ENCODE peak calls at places on chromosomes 16 and 17, in five cellular contexts. One of them, this sample, is unnamed. For H3K4me1, the result is how much of the 10 kb centered on the place peaks cover.

GRCh38 chr16:53768593-53768992 is 64.6 kb downstream of the FTO start:
- DNase-seq in tibial artery: no peak
- DNase-seq in body of pancreas: no peak
- DNase-seq in kidney: no peak
- DNase-seq in sigmoid colon: no peak
- DNase-seq in this sample: no peak

GRCh38 chr17:45792995-45793755 is 9.1 kb downstream of the CRHR1 start:
- DNase-seq in body of pancreas: no peak
- DNase-seq in sigmoid colon: no peak
- DNase-seq in tibial artery: no peak
- DNase-seq in kidney: no peak
- DNase-seq in this sample: no peak

GRCh38 chr17:79942591-79943353 is 92.9 kb downstream of the TBC1D16 start:
- DNase-seq in kidney: peak
- DNase-seq in sigmoid colon: peak
- DNase-seq in tibial artery: peak
- DNase-seq in body of pancreas: peak
- DNase-seq in this sample: no peak

GRCh38 chr17:82098939-82099765 is 1.1 kb upstream of the FASN start:
- DNase-seq in body of pancreas: peak
- DNase-seq in kidney: no peak
- DNase-seq in tibial artery: no peak
- DNase-seq in sigmoid colon: no peak
- DNase-seq in this sample: peak

GRCh38 chr16:30956601-30957455 is 726 bp upstream of the SETD1A start:
- DNase-seq in tibial artery: peak
- DNase-seq in body of pancreas: peak
- DNase-seq in kidney: peak
- DNase-seq in sigmoid colon: peak
- DNase-seq in this sample: peak

GRCh38 chr17:48795444-48796162 is 21.4 kb downstream of the TTLL6 start:
- DNase-seq in sigmoid colon: no peak
- DNase-seq in body of pancreas: no peak
- DNase-seq in tibial artery: no peak
- DNase-seq in kidney: no peak
- DNase-seq in this sample: no peak

GRCh38 chr17:71740866-71741265 is 380.0 kb upstream of the SOX9 start:
- DNase-seq in body of pancreas: no peak
- DNase-seq in sigmoid colon: no peak
- DNase-seq in kidney: no peak
- DNase-seq in tibial artery: no peak
- DNase-seq in this sample: no peak

GRCh38 chr17:56599566-56599965 is 6.1 kb downstream of the NOG start:
- DNase-seq in kidney: no peak
- DNase-seq in tibial artery: no peak
- DNase-seq in sigmoid colon: no peak
- DNase-seq in body of pancreas: no peak
- DNase-seq in this sample: no peak

DNA sequence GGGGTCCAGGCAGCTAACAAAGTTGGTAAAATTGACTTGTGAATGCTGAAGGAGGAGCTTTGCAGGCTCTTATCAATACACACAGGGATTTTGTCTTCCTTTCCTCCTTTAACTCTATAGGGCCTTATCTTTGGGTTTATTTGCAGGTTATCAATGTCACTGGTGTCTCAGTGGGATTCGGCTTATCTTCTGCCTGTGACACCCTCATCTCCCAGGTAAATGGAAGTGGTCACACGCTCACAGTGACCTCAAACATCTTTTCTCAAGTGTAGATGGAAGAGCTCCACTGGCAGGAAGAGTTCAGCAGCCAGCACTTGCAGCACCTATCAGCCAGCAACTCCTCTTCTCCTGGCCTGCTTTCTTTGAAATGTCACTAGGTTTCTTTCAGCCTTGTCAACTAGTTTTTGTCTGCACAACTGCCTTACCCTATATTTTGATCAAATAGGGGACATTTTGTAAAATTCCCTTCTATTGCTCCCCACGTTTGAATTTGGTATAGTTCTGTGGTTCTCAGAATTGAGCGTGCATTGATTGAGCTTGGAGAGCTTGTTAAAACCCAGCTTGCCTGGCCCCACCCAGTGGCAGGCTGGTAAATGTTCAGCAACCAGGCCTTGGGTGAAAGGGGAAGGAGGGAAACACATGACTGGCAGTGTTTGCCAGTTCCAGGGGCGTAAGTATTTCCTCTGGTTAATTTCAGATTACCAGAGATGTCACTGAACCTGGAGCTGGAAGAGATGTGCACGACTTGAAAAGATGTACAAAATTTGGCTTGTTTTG is 12.8 kb downstream of the SLC47A1 start:
- DNase-seq in body of pancreas: no peak
- DNase-seq in tibial artery: peak
- DNase-seq in kidney: no peak
- DNase-seq in sigmoid colon: peak
- DNase-seq in this sample: no peak
- TF ChIP-seq CTCF in body of pancreas: no peak
- TF ChIP-seq CTCF in tibial artery: peak
- TF ChIP-seq CTCF in kidney: peak
- TF ChIP-seq CTCF in sigmoid colon: peak
- TF ChIP-seq CTCF in this sample: no peak

GRCh38 chr17:8312251-8312650 is 2.2 kb downstream of the ARHGEF15 start:
- DNase-seq in kidney: peak
- DNase-seq in tibial artery: no peak
- DNase-seq in body of pancreas: no peak
- DNase-seq in sigmoid colon: no peak
- DNase-seq in this sample: no peak

GRCh38 chr17:8314797-8315739 is 5.0 kb downstream of the ARHGEF15 start:
- DNase-seq in tibial artery: no peak
- DNase-seq in sigmoid colon: no peak
- DNase-seq in kidney: peak
- DNase-seq in body of pancreas: no peak
- DNase-seq in this sample: no peak

GRCh38 chr17:8312726-8313600 is 2.9 kb downstream of the ARHGEF15 start:
- DNase-seq in kidney: peak
- DNase-seq in sigmoid colon: no peak
- DNase-seq in tibial artery: no peak
- DNase-seq in body of pancreas: no peak
- DNase-seq in this sample: no peak

GRCh38 chr17:8310601-8311123 is 621 bp downstream of the ARHGEF15 start:
- DNase-seq in tibial artery: no peak
- DNase-seq in sigmoid colon: no peak
- DNase-seq in body of pancreas: no peak
- DNase-seq in kidney: no peak
- DNase-seq in this sample: peak

DNA sequence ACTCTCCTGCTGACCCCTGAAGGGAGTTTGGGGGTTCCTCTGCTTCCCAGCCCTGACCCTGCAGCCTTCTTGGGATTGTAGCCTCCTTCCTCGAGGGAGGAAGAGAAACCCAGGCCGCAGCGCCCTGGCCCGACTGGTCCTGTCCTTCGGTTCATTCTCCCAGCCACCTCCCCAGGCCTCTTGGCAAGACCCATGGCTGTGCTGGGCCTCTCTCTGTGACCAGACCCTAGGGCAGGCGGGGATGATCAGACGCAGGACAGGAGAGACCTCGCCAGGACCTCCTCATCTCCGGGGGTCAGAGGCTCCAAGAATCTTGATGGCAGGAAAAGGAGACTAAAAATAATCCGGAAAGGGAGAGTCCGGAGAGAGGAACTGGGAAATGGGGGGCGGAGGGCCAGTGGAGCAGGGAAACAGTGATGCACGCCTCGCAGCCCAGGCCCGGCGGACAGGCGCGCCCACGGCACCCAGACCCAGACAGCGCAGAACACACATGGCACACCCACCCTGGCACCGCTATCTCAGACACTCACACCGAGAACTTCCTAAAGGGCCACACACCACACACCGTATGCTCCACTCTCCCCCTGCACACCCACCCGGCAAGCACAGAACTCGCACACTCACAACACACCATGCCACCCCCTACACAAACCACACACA is 1.2 kb downstream of the ARHGEF15 start:
- DNase-seq in body of pancreas: no peak
- DNase-seq in kidney: peak
- DNase-seq in tibial artery: no peak
- DNase-seq in sigmoid colon: no peak
- DNase-seq in this sample: peak
- H3K4me3 ChIP-seq in body of pancreas: no peak
- H3K4me3 ChIP-seq in kidney: peak
- H3K4me3 ChIP-seq in tibial artery: peak
- H3K4me3 ChIP-seq in sigmoid colon: peak
- H3K4me3 ChIP-seq in this sample: peak

GRCh38 chr17:40343126-40344119 is 21.1 kb downstream of the GJD3 start:
- DNase-seq in body of pancreas: no peak
- DNase-seq in sigmoid colon: no peak
- DNase-seq in kidney: no peak
- DNase-seq in tibial artery: no peak
- DNase-seq in this sample: peak

GRCh38 chr17:40344321-40345160 is 20.0 kb downstream of the GJD3 start:
- DNase-seq in body of pancreas: no peak
- DNase-seq in kidney: no peak
- DNase-seq in sigmoid colon: no peak
- DNase-seq in tibial artery: no peak
- DNase-seq in this sample: no peak

GRCh38 chr17:40346061-40346767 is 18.3 kb downstream of the GJD3 start:
- DNase-seq in sigmoid colon: no peak
- DNase-seq in body of pancreas: no peak
- DNase-seq in tibial artery: peak
- DNase-seq in kidney: no peak
- DNase-seq in this sample: no peak

GRCh38 chr17:40346768-40347154 is 17.8 kb downstream of the GJD3 start:
- DNase-seq in kidney: no peak
- DNase-seq in sigmoid colon: no peak
- DNase-seq in body of pancreas: no peak
- DNase-seq in tibial artery: peak
- DNase-seq in this sample: no peak

DNA sequence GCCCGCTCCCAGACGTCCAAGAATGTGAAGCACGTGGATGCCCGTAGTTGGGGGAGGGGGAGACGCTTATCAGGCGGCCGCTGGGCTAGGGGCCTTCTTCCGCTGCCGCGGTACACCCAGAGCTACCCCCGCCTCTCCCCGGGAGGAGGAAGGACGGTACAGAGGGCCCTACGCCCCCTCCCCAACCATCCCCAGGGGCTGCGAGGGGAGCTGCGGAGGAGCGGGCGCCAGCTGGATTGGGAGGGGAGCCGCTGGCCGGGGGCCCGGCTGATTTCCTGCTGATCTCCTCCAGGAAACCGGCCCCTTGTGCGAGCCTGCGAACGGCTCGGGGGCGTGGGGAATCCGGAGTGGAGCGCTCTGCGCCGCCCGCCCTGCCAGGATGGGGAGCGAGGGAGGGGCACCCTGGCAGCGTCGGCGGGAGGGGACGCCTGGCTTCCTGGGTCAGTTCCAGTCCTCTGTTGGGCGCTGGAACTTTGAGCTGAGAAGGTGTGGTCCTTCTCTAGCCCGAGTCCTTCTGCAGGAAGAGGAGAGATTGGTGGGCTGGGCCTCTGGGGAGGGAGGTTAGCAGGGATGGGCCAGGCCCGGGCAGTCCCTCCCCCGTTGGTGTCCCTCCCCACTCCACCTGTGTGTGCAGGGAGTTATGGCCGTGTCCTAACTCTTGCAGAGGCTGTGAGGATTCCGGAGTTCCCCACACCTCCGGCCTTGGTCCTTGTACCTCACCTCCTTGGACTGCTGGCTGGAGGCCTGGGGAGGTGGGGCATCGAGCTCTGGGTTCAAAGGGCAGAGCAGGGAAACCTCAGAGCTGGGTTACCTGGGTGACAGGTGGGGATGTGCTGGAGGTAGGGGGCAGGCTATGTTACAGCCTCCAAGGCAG is 19.1 kb downstream of the GJD3 start:
- DNase-seq in body of pancreas: peak
- DNase-seq in kidney: peak
- DNase-seq in tibial artery: peak
- DNase-seq in sigmoid colon: peak
- DNase-seq in this sample: peak
- H3K4me1 ChIP-seq in body of pancreas: half or more
- H3K4me1 ChIP-seq in kidney: half or more
- H3K4me1 ChIP-seq in tibial artery: under half
- H3K4me1 ChIP-seq in sigmoid colon: half or more
- H3K4me1 ChIP-seq in this sample: half or more

GRCh38 chr16:27366687-27367462 is 35.1 kb upstream of the IL21R start:
- DNase-seq in body of pancreas: no peak
- DNase-seq in tibial artery: no peak
- DNase-seq in sigmoid colon: peak
- DNase-seq in kidney: no peak
- DNase-seq in this sample: no peak

GRCh38 chr16:27369806-27370205 is 32.2 kb upstream of the IL21R start:
- DNase-seq in tibial artery: no peak
- DNase-seq in body of pancreas: no peak
- DNase-seq in sigmoid colon: no peak
- DNase-seq in kidney: no peak
- DNase-seq in this sample: no peak

GRCh38 chr16:27368358-27368722 is 33.6 kb upstream of the IL21R start:
- DNase-seq in sigmoid colon: no peak
- DNase-seq in body of pancreas: no peak
- DNase-seq in tibial artery: no peak
- DNase-seq in kidney: no peak
- DNase-seq in this sample: no peak

GRCh38 chr16:27365142-27366089 is 36.6 kb upstream of the IL21R start:
- DNase-seq in kidney: no peak
- DNase-seq in tibial artery: no peak
- DNase-seq in body of pancreas: no peak
- DNase-seq in sigmoid colon: no peak
- DNase-seq in this sample: no peak

DNA sequence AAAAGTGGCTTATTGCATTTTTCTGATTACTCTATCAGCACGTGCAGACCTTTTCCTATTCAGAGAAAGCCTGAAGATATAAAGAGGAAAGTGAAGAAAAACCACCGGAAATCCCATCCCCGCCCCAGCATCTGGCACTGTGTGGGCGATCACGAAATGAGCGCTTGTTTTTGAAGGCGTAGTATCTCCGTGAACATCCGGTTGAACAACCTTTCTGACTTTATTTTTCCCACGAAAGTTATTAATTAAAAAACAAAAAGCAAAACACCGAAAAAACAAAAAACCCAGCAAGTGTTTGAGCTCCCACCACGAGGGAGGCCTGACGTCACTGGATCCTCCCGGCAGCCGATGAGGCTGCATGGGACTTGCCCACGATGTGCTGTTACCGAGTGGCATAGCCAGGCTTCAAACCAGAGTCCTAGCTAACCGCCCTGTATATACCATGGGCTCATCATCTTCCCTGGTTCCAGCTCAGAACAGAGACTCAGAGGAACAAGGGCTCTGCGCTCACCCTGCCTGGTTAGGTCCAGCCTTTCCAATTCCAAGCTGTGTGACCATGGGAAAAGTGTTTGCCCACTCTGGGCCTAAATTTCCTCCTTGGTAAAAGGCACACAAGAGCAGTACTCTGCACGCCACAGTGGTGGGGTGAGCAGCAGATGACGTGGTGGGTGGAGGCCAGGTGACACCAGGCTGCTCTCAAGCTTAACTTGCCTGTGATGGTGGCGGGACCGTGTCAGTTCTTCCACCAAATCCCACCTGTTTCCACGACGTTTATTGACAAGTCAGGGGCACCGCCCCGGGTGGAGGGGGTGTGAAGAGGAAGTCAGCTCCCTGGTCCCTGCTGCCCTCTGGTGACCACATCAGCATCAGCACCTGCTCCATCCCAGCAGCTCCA is 34.3 kb upstream of the IL21R start:
- DNase-seq in tibial artery: peak
- DNase-seq in body of pancreas: peak
- DNase-seq in sigmoid colon: peak
- DNase-seq in kidney: peak
- DNase-seq in this sample: peak
- TF ChIP-seq CTCF in tibial artery: peak
- TF ChIP-seq CTCF in body of pancreas: peak
- TF ChIP-seq CTCF in sigmoid colon: peak
- TF ChIP-seq CTCF in kidney: peak
- TF ChIP-seq CTCF in this sample: peak

This sample was measured in heart left ventricle.